ENCODE peak calls at places on chromosomes 11 and 22, in nine cellular contexts. K is thyroid gland; C is AG04450; F is CD4-positive, alpha-beta T cell; E is astrocyte of the spinal cord; S is pancreas; I is cardiac muscle cell; V is tibial artery; J is upper lobe of left lung. P is an unnamed sample.

GRCh38 chr11:82867495-82868082 is 32.6 kb downstream of the PRCP start:
- DNase-seq in S (peak), C (peak), F (peak), K (peak), V (peak), E (peak), J (peak), I (peak), P (peak)

GRCh38 chr22:24810043-24810749 is 4.2 kb downstream of the SGSM1 start:
- DNase-seq in F (no peak), I (no peak), E (no peak), K (no peak), V (peak), S (no peak), C (no peak), J (no peak), P (no peak)

GRCh38 chr11:72239296-72239848 is 4.6 kb downstream of the PHOX2A start:
- DNase-seq in C (no peak), S (no peak), K (no peak), J (peak), F (no peak), E (peak), I (no peak), V (peak), P (no peak)

GRCh38 chr11:114883472-114883871 is 205.1 kb downstream of the NXPE2 start:
- DNase-seq in J (no peak), F (no peak), S (no peak), K (peak), I (no peak), V (no peak), C (no peak), E (no peak), P (no peak)

GRCh38 chr11:102678022-102678421 is 27.5 kb downstream of the MMP27 start:
- DNase-seq in J (no peak), C (no peak), F (no peak), K (no peak), I (no peak), E (no peak), S (no peak), V (no peak), P (no peak)

GRCh38 chr11:77547863-77548551 is 41.7 kb upstream of the AQP11 start:
- DNase-seq in F (no peak), C (peak), J (peak), E (peak), V (no peak), S (peak), I (peak), K (peak), P (no peak)

GRCh38 chr11:122733301-122733686 is 77.8 kb downstream of the UBASH3B start:
- DNase-seq in C (peak), J (no peak), S (no peak), E (peak), F (no peak), I (no peak), V (peak), K (peak), P (no peak)

GRCh38 chr11:126969865-126970479 is 30.6 kb downstream of the KIRREL3 start:
- DNase-seq in E (peak), C (no peak), S (no peak), F (no peak), I (peak), K (no peak), J (peak), V (no peak), P (no peak)

GRCh38 chr11:68214173-68215086 is 1.3 kb upstream of the KMT5B start:
- DNase-seq in V (peak), J (peak), F (no peak), S (peak), C (no peak), E (no peak), K (no peak), I (peak), P (no peak)

GRCh38 chr22:21698430-21699329 is 32.9 kb downstream of the PPIL2 start:
- DNase-seq in E (peak), F (no peak), V (peak), K (peak), I (no peak), J (no peak), S (no peak), C (no peak), P (no peak)

GRCh38 chr11:82450996-82451395 is 282.7 kb downstream of the FAM181B start:
- DNase-seq in C (no peak), J (no peak), F (no peak), K (no peak), E (no peak), S (no peak), V (no peak), I (no peak), P (no peak)

DNA sequence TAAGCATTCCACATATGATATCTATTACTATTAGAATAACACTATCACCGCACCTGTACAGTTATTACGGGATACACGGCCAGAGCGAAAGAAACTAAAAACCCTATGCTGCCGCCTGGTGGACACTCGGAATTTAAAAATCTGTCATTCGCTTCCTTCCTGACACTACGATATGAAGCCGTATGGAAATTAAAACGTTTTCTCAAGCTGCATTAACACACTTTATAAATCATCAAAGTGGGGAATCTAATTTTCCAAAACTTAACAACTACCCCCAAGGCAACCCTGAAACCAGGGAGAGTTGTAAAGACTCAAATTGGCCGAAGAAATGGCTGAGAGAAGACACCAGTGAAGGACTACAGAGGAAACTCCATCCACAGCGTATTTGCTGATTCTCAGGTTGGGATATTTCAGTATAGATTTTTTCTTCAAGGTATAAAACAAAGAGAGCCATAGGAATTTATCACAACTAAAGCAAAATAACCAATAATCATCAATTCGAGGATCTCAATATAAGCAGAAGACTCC is 1.4 kb downstream of the CCDC73 start:
- DNase-seq in J (peak), I (peak), C (no peak), S (peak), E (peak), F (peak), V (no peak), K (peak), P (no peak)
- TF ChIP-seq CTCF in J (peak), I (peak), C (peak), S (peak), E (peak), F (peak), V (peak), K (peak), P (peak)

GRCh38 chr11:65479184-65480145 is 19.4 kb upstream of the MALAT1 start:
- DNase-seq in V (peak), K (peak), F (no peak), I (no peak), C (no peak), E (peak), S (peak), J (peak), P (no peak)
- TF ChIP-seq CTCF in V (peak), K (no peak), F (no peak), I (peak), C (peak), E (peak), S (no peak), J (peak), P (peak)

GRCh38 chr22:36715647-36716046 is 12.1 kb upstream of the CACNG2 start:
- DNase-seq in V (no peak), F (no peak), E (no peak), I (no peak), J (no peak), K (no peak), C (no peak), S (no peak), P (no peak)

GRCh38 chr22:36714110-36714509 is 10.6 kb upstream of the CACNG2 start:
- DNase-seq in I (no peak), K (no peak), S (no peak), V (no peak), F (no peak), C (no peak), J (no peak), E (no peak), P (no peak)
- TF ChIP-seq CTCF in I (no peak), K (no peak), S (no peak), V (no peak), F (no peak), C (no peak), J (no peak), E (no peak), P (no peak)

DNA sequence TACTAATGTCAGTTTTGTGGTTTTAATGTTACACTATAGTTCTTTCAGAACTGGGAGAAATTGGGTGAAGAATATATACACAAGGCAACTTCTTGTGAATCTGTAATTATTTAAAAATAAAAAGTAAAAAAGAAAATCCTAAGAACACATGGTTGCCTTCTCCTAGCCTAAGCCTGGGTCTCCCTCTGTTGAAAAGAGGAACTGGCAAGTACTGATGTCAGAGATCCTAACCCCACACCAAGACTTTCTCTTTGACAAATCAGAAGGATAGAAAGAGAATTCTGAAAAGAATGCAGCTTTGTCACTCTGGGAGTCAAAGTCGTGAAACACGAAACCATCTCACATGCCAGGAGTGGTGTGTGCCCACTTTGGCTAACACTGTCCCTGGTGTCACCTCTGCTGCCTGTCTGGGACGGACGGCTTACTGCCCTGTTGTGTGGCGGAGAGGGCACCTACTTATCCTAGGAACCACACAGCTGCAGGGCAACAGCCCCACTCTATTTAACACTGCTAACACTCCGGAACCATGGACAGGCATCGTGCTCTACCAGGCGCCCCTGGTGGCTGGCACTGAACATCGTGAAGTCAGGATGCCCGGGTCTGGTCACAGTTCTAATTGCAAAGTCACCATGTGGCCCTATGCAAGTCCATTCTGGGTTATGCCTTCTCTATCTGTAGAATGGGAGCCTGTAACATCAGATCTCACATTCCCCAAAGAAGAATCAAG is 108.8 kb upstream of the CD82 start:
- DNase-seq in F (no peak), S (no peak), I (no peak), J (no peak), E (no peak), C (no peak), K (peak), V (no peak), P (no peak)
- TF ChIP-seq CTCF in F (no peak), S (no peak), I (peak), J (no peak), E (peak), C (peak), K (no peak), V (peak), P (peak)

GRCh38 chr11:90630176-90630575 is 407.3 kb upstream of the CHORDC1 start:
- DNase-seq in I (no peak), S (no peak), F (no peak), E (no peak), K (no peak), C (no peak), V (no peak), J (no peak), P (no peak)

GRCh38 chr11:90635145-90635544 is 412.3 kb upstream of the CHORDC1 start:
- DNase-seq in E (no peak), S (no peak), F (no peak), K (no peak), C (no peak), J (no peak), V (no peak), I (no peak), P (no peak)

DNA sequence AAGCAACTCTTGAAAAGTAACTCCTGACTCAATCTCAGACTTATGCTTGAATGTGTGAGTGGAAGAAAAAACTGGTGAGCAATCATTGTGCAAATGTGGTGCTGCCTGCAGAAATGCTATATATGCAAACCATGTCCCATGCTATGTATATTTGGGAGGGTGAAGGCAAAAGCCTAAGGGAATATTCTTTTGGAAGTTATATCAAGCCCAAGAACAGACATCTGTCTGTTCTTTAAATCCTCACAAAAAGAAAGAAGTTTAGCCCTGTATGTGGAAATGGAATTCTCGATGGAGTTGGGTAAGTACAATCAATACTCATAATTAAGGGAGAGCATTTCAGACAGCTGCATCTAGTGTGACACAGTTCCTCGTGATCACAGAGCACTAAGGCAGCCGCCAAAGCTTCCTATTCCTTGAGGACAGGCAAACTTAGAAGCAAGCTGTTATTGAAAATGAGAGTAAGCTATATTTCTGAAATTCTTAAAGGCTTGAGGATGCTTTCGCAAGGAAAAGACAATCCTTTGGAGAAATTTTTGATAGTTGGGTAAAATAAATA is 406.5 kb upstream of the CHORDC1 start:
- DNase-seq in C (no peak), F (no peak), K (no peak), E (no peak), V (no peak), I (no peak), J (no peak), S (no peak), P (no peak)
- TF ChIP-seq CTCF in C (no peak), F (no peak), K (no peak), E (no peak), V (no peak), I (no peak), J (no peak), S (no peak), P (no peak)

GRCh38 chr22:50504245-50505211 is 3.0 kb downstream of the LMF2 start:
- DNase-seq in S (peak), I (no peak), J (no peak), E (no peak), C (no peak), V (no peak), F (no peak), K (no peak), P (peak)
- TF ChIP-seq CTCF in S (no peak), I (no peak), J (no peak), E (no peak), C (no peak), V (no peak), F (no peak), K (no peak), P (no peak)

GRCh38 chr11:18270102-18270501 is 4.0 kb downstream of the SAA1 start:
- DNase-seq in S (no peak), K (no peak), E (no peak), F (no peak), J (no peak), V (no peak), I (no peak), C (no peak), P (no peak)
- TF ChIP-seq CTCF in S (no peak), K (no peak), E (no peak), F (no peak), J (no peak), V (no peak), I (no peak), C (no peak), P (no peak)

DNA sequence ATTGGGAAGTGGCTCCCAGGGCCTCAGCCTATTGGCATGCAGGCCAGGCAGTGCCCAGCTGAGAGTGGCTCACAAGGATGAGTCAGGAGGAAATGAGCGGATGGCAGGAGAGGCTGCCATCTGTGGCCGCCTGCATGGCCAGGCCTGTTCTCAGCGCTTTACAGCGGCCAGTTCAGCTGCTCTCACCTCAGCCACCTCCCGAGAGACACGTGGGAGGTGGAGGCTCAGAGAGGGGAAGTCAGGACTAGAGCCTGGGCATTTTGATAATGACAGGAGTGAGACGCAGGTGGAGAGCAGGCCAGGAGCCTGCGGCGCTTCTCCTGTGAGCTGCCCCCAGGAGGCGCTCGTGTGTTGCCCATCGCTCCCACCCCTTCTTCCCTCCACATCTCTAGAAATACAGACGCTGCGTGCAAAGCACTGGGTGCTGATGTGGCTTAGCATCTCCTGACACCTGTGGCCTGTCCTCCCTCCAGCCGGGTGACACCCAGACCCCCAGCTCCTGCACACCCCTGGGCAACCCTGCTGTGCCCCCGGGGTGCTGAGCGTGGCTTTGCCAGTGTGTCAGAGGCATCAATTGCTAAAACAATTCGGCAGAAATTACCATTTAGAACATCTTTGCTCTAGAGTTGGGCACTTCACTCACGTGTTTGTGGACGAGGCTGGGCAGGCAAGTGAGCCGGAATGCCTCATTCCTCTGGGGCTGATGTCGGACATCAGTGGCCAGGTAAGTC is 21.4 kb upstream of the PANX2 start:
- DNase-seq in C (no peak), I (peak), E (peak), J (peak), K (peak), F (peak), S (peak), V (no peak), P (peak)
- TF ChIP-seq CTCF in C (peak), I (peak), E (peak), J (peak), K (peak), F (peak), S (peak), V (peak), P (peak)

P was measured in type B pancreatic cell.